ENCODE peak calls at places on chromosomes 13 and 19, in seven cellular contexts. C, R, K, O, P, T and V are unnamed samples.

GRCh38 chr19:55406869-55407624 is 541 bp downstream of the UBE2S start:
- DNase-seq in K (peak), C (no peak), O (no peak), R (peak), T (no peak), P (peak), V (no peak)

GRCh38 chr13:35838356-35838755 is 292.8 kb downstream of the DCLK1 start:
- DNase-seq in T (no peak), K (peak), P (no peak), R (no peak), C (no peak), O (no peak), V (no peak)

GRCh38 chr13:32639502-32640105 is 53.4 kb downstream of the PDS5B start:
- DNase-seq in C (no peak), R (peak), K (peak), O (peak), P (peak), T (no peak), V (peak)

GRCh38 chr13:53237696-53238095 is 209.1 kb downstream of the OLFM4 start:
- DNase-seq in P (no peak), K (no peak), R (no peak), O (no peak), C (no peak), T (no peak), V (no peak)

GRCh38 chr13:42864952-42865634 is 83.7 kb downstream of the FAM216B start:
- DNase-seq in C (no peak), O (no peak), T (no peak), K (no peak), P (no peak), R (no peak), V (no peak)

GRCh38 chr13:94061316-94061715 is 418.2 kb downstream of the DCT start:
- DNase-seq in P (no peak), O (no peak), R (no peak), K (peak), C (no peak), T (no peak), V (no peak)

GRCh38 chr13:29743229-29743786 is 107.1 kb downstream of the UBL3 start:
- DNase-seq in R (no peak), T (no peak), O (no peak), K (peak), P (peak), C (no peak), V (no peak)

GRCh38 chr19:21127898-21128297 is 13.9 kb upstream of the ZNF431 start:
- DNase-seq in P (no peak), R (no peak), T (no peak), O (no peak), C (no peak), K (no peak), V (no peak)

GRCh38 chr19:14413355-14413754 is 5.8 kb downstream of the DDX39A start:
- DNase-seq in K (no peak), T (no peak), R (peak), P (no peak), O (no peak), C (no peak), V (no peak)

GRCh38 chr19:30450101-30450500 is 77.9 kb downstream of the ZNF536 start:
- DNase-seq in O (no peak), P (peak), T (peak), R (no peak), C (no peak), K (no peak), V (no peak)